ENCODE peak calls at places on chromosomes 4 and X, in four cellular contexts. J, T, M and D are unnamed samples.

GRCh38 chr4:24321151-24321550 is 263.2 kb downstream of the DHX15 start:
- DNase-seq in J (peak), T (no peak), M (no peak), D (no peak)

GRCh38 chr4:60729194-60729593 is 470.9 kb upstream of the ADGRL3 start:
- DNase-seq in T (no peak), J (no peak), M (no peak), D (no peak)

GRCh38 chrX:40318796-40319195 is 221.0 kb upstream of the BCOR start:
- DNase-seq in J (no peak), M (no peak), T (no peak), D (no peak)

GRCh38 chrX:103464774-103465117 is 54.5 kb downstream of the RAB40A start:
- DNase-seq in J (peak), M (peak), T (peak), D (peak)

GRCh38 chrX:41317487-41318208 is 16.3 kb upstream of the DDX3X start:
- DNase-seq in J (peak), M (no peak), T (no peak), D (no peak)

GRCh38 chr4:114226968-114227760 is 247.7 kb upstream of the ARSJ start:
- DNase-seq in T (no peak), M (no peak), J (peak), D (no peak)

GRCh38 chrX:39688576-39689373 is 409.0 kb downstream of the BCOR start:
- DNase-seq in J (peak), T (peak), M (peak), D (no peak)

GRCh38 chr4:67634741-67635140 is 66.2 kb downstream of the UBA6 start:
- DNase-seq in J (no peak), T (no peak), M (no peak), D (no peak)

GRCh38 chrX:96918864-96919263 is 35.2 kb downstream of the RPA4 start:
- DNase-seq in J (no peak), M (no peak), T (no peak), D (no peak)

GRCh38 chr4:153362184-153362583 is 17.7 kb downstream of the MND1 start:
- DNase-seq in J (no peak), M (peak), T (no peak), D (no peak)

GRCh38 chr4:38132140-38132673 is 172.0 kb downstream of the PTTG2 start:
- DNase-seq in T (peak), M (peak), J (peak), D (no peak)

GRCh38 chr4:155629183-155629825 is 37.3 kb upstream of the GUCY1A1 start:
- DNase-seq in M (no peak), J (peak), T (no peak), D (no peak)

GRCh38 chr4:145567471-145567870 is 51.7 kb upstream of the MMAA start:
- DNase-seq in J (no peak), M (no peak), T (no peak), D (no peak)

GRCh38 chrX:2631743-2632532 is 59.2 kb upstream of the CD99 start:
- DNase-seq in M (no peak), J (no peak), T (no peak), D (no peak)

GRCh38 chrX:47515941-47516649 is 33.1 kb upstream of the ZNF41 start:
- DNase-seq in T (no peak), M (no peak), J (peak), D (no peak)

GRCh38 chr4:93764647-93765246 is 63.8 kb upstream of the ATOH1 start:
- DNase-seq in J (peak), T (peak), M (peak), D (no peak)

GRCh38 chr4:169220446-169220845 is 50.3 kb downstream of the SH3RF1 start:
- DNase-seq in T (no peak), M (no peak), J (no peak), D (no peak)

GRCh38 chr4:94621491-94622080 is 136.2 kb upstream of the BMPR1B start:
- DNase-seq in M (peak), T (peak), J (peak), D (no peak)

GRCh38 chrX:69539437-69539836 is 35.3 kb downstream of the NALF2 start:
- DNase-seq in M (no peak), T (no peak), J (no peak), D (no peak)

GRCh38 chr4:187063251-187063650 is 339.6 kb upstream of the FAT1 start:
- DNase-seq in T (no peak), J (no peak), M (no peak), D (no peak)

GRCh38 chrX:103531002-103531401 is 11.7 kb upstream of the RAB40A start:
- DNase-seq in T (no peak), J (peak), M (no peak), D (no peak)

DNA sequence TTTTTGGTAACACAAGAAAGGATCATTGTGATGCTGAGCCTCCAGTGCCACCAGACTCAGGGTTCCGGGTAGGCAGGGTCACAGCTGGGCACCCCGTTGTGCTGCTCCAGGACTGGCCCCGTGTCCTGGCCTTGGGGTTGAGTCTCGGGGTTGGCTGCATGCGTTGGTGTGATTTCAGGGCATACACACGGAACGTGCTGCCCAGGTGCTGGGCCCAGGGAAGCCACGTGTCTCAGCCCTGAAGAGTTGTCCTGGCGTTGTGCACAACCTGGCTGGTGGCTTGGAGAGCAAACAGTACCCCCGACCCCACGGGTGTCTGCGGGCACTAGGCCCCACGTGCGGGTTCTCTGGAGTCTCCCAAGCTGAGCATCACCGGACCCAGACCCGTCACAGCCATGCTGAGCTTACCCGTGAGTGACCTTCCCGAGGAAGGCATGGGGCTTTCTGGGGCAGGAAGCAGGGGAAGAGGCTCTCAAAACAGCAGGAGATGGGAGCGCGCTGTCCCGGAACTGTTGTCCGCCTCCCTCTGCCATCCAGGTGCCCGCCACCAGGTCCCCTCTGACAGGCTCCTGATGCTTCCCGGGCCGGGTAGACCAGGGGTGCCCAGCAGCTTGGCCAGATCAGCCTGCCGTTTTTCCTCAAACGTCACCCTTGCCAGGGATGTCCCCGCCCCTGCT is 66.1 kb upstream of the ENPP6 start:
- DNase-seq in J (no peak), M (no peak), T (peak), D (no peak)
- H3K4me3 ChIP-seq in J (no peak), M (no peak), T (no peak), D (no peak)

DNA sequence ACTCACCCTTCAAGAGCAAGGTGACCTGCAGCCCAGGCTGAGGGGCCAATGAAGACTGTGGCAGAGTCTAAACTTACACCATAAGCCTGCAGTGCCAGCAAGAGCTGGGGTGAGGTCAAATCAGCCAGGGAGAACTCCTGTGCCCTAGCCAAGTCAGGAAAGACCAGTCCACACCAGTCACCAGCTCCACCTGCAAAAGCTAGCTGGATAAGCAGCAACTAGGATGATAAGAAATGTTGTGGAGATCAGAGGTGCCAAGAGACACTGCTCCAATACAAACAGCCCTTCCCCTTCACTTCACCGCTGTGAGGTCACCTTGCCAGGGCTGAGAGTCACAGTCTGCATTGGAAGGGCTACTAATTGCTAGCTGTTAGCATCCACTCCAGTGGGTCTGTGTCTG is 31.3 kb downstream of the NIPAL1 start:
- DNase-seq in J (no peak), M (peak), T (peak), D (no peak)
- H3K4me3 ChIP-seq in J (no peak), M (no peak), T (no peak), D (no peak)

DNA sequence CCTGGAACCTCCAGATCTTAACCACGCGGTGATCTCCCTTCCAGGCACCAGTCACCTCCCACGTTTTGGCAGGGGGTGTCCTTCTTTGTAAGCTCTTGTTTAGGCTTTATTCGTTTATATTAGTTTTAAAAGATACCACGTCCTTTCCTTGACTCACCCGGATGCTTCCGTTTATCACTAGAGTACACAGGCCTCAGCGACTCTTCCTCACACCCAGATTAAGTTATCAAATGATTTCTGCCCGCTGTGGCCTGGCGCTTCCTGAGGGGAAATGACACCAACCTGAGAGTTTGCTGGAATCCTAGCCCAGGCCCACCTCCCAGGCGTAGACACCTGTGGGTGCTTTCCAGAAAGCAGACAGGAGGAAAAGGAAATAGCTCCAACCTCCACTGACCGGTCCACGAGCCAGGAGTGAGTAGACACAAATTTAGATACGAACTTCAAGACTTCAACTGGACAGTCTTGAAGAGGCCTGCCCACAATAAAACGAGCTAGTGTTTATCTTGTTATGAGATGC is 756 bp upstream of the ADAMTS3 start:
- DNase-seq in T (no peak), J (peak), M (no peak), D (no peak)
- H3K4me3 ChIP-seq in T (peak), J (peak), M (peak), D (peak)

GRCh38 chr4:76210502-76210901 is 3.1 kb downstream of the SCARB2 start:
- DNase-seq in J (peak), T (peak), M (no peak), D (no peak)
- H3K4me3 ChIP-seq in J (peak), T (no peak), M (no peak), D (no peak)

GRCh38 chrX:150366951-150367545 is 3.9 kb downstream of the MAMLD1 start:
- DNase-seq in T (no peak), J (peak), M (no peak), D (no peak)
- H3K4me3 ChIP-seq in T (no peak), J (peak), M (no peak), D (no peak)

GRCh38 chr4:107721436-107722090 is 1.5 kb upstream of the PAPSS1 start:
- DNase-seq in T (peak), M (peak), J (no peak), D (no peak)
- H3K4me3 ChIP-seq in T (peak), M (peak), J (peak), D (peak)